ENCODE peak calls at places on chromosomes 4 and X, in five cellular contexts. E, W, I, V and G are unnamed samples.

GRCh38 chr4:177237291-177237690 is 72.4 kb upstream of the NEIL3 start:
- DNase-seq in V (no peak), I (no peak), E (no peak), W (no peak), G (no peak)

GRCh38 chr4:41466249-41466648 is 71.7 kb upstream of the LIMCH1 start:
- DNase-seq in W (no peak), E (no peak), V (no peak), I (no peak), G (no peak)

GRCh38 chr4:137125011-137125410 is 407.3 kb downstream of the PCDH18 start:
- DNase-seq in V (peak; percentile 71), W (peak; percentile 76), I (no peak), E (no peak), G (no peak)

GRCh38 chr4:89294583-89295244 is 12.9 kb downstream of the GPRIN3 start:
- DNase-seq in W (no peak), E (no peak), I (no peak), V (no peak), G (no peak)

GRCh38 chr4:5888222-5888701 is 4.6 kb downstream of the CRMP1 start:
- DNase-seq in E (no peak), I (no peak), W (no peak), V (no peak), G (no peak)

GRCh38 chrX:120697053-120697452 is 67.2 kb upstream of the C1GALT1C1 start:
- DNase-seq in E (no peak), I (no peak), V (no peak), W (no peak), G (no peak)

GRCh38 chr4:108053281-108053701 is 63.6 kb downstream of the HADH start:
- DNase-seq in I (no peak), V (no peak), E (no peak), W (no peak), G (no peak)

GRCh38 chrX:37684918-37685317 is 673 bp upstream of the XK start:
- DNase-seq in W (no peak), I (no peak), E (no peak), V (no peak), G (no peak)

DNA sequence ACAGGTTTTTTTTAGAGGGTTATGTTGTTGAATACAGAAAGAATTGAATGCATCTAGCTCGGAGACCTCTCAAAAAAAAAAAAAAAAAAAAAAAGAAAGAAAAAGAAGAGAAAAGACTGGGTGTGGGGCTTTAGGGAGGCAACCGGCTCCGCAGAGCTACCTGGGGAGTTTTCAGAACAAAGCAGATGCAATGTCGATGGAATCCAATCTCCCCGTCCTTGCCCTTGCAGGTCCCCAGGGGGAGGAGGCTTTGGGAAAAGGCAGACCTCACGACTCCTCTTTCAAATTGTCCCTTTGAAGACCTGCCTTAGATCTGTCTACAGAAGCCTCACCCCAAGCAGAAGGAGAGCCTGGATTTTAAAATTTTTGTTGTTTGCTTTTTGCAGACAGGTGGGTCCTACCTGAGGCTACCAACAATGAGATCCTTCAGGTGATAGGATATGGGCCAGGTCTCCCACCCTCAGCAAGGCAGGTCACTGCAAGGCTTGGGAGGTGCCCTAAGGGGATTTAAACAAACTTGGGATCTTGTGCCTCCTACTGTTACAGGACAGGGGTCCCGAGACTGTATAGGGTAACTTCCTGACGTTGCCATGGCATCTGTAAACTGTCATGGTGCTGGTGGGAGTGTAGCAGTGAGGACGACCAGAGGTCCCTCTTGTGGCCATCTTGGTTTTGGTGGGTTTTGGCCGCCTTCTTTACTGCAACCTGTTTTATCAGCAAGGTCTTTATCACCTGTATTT is 75.2 kb upstream of the PRKX start:
- DNase-seq in I (no peak), E (no peak), W (no peak), V (no peak), G (no peak)
- TF ChIP-seq CTCF in I (no peak), E (no peak), W (no peak), V (no peak), G (no peak)

DNA sequence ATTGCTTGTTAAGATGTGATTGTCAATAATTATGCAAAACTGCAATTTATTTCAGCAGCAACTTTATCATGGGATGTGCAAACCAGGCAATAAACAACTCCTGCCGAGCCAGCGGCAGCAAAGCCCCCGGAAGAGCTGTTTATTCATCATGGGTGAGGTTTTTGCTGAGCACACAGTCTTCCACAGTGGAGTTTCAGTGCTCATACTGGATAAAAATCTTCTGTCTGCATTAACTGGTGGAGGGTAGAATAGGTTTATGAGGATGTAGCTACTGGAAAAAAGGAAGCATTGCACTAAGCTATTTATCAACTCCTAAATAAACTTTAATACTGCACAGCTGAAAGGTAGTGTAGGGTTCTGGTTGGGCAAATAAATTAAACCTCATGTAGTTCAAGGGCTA is 557.4 kb upstream of the FTHL17 start:
- DNase-seq in V (no peak), I (no peak), W (no peak), E (no peak), G (no peak)
- H3K4me3 ChIP-seq in V (no peak overlapping the region), I (no peak overlapping the region), W (no peak overlapping the region), E (no peak overlapping the region), G (no peak overlapping the region)

GRCh38 chr4:81425087-81425486 is 46.6 kb downstream of the RASGEF1B start:
- DNase-seq in W (no peak), I (no peak), V (no peak), E (no peak), G (no peak)
- TF ChIP-seq CTCF in W (no peak), I (no peak), V (no peak), E (no peak), G (no peak)

GRCh38 chrX:134933248-134933647 is 57.5 kb upstream of the SMIM10 start:
- DNase-seq in I (no peak), V (no peak), W (peak; percentile 19), E (no peak), G (no peak)

GRCh38 chrX:134930501-134930900 is 60.3 kb upstream of the SMIM10 start:
- DNase-seq in E (no peak), W (no peak), V (no peak), I (no peak), G (no peak)

GRCh38 chrX:134933911-134934310 is 56.9 kb upstream of the SMIM10 start:
- DNase-seq in V (no peak), E (no peak), I (no peak), W (no peak), G (no peak)

GRCh38 chrX:134931550-134931949 is 59.2 kb upstream of the SMIM10 start:
- DNase-seq in I (no peak), W (no peak), E (no peak), V (no peak), G (no peak)

GRCh38 chrX:134932528-134933217 is 58.1 kb upstream of the SMIM10 start:
- DNase-seq in W (peak; percentile 81), V (peak; percentile 80), I (no peak), E (no peak), G (no peak)
- H3K4me3 ChIP-seq in W (no peak overlapping the region), V (no peak overlapping the region), I (no peak overlapping the region), E (no peak overlapping the region), G (no peak overlapping the region)

DNA sequence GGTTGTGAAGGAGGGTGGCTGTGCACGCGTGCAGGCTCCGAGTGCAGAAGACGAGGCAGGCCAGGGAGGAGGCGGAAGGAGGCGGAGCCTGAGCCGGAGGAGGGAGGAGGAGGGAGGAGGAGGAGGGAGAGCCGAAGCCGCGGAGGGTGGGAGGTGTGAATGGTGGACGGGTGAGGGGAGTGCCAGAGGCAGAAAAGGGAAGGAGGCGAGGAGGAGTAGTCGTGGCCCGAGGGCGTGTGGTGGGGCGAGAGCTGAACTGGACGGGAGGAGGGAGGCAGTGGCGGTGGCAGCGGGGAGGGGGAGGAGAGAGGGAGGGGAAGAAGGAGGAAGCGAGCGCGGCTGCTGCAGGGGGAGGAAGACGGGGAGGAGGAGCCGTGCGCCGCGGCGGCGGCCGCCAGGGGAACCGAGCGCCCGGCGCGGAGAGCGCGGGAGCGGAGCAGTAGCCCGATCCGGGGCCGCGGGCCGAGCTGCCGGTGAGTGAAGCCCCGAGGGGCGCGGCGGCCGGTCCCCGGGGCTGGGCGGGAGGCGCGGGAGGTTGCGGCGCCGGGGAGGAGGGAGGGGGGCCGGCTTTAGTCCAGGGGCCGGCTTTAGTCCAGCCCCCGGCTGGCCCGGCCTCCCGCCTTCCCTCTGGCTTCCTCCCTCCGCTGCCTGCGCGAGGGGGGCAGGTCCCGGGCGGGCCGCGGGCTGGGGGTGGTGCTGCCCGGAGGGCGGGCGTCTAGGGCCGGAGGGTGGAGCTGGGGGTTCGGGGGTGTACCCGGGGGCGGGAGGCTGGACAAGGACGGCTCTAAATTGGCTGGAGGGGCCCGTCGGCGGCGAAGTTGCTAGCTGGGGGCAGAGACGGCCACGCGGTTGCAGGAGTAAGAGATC is at the start of gene TMEM164:
- DNase-seq in I (peak; percentile 96), V (peak; percentile 70), E (peak; percentile 92), W (peak; percentile 74), G (peak; percentile 85)
- TF ChIP-seq CTCF in I (peak; percentile 11), V (no peak), E (no peak), W (no peak), G (no peak)